ENCODE peak calls at places on chromosomes 6 and 20, in six cellular contexts. W is upper lobe of left lung, Z is colonic mucosa, N is pancreas, R is tibial nerve, E is Peyer's patch. L is an unnamed sample. For H3K36me3, the result is how much of the 10 kb centered on the place peaks cover.

GRCh38 chr6:13445005-13445743 is 42.2 kb downstream of the GFOD1 start:
- DNase-seq in W (peak), Z (peak), N (peak), R (peak), E (peak), L (no peak)

GRCh38 chr6:45687570-45687969 is 309.8 kb upstream of the SUPT3H start:
- DNase-seq in W (no peak), Z (no peak), N (no peak), R (no peak), E (no peak), L (no peak)

GRCh38 chr6:133741375-133741861 is 147.5 kb upstream of the TCF21 start:
- DNase-seq in W (no peak), Z (no peak), N (no peak), R (peak), E (no peak), L (no peak)

GRCh38 chr20:57508381-57508780 is 16.6 kb downstream of the CTCFL start:
- DNase-seq in W (no peak), Z (no peak), N (no peak), R (no peak), E (no peak), L (no peak)

GRCh38 chr6:150211700-150212615 is 69.1 kb downstream of the PPP1R14C start:
- DNase-seq in W (peak), Z (no peak), N (no peak), R (no peak), E (no peak), L (no peak)

GRCh38 chr6:168231393-168231957 is 88.1 kb downstream of the DACT2 start:
- DNase-seq in W (no peak), Z (no peak), N (no peak), R (no peak), E (no peak), L (no peak)

GRCh38 chr20:31547017-31547675 is 32.9 kb downstream of the HM13 start:
- DNase-seq in W (peak), Z (peak), N (peak), R (peak), E (peak), L (peak)

GRCh38 chr6:137763861-137764260 is 103.2 kb upstream of the TNFAIP3 start:
- DNase-seq in W (no peak), Z (no peak), N (no peak), R (no peak), E (no peak), L (peak)

GRCh38 chr6:109347779-109348178 is 34.5 kb downstream of the CD164 start:
- DNase-seq in W (no peak), Z (peak), N (no peak), R (no peak), E (peak), L (peak)

GRCh38 chr6:137728386-137729349 is 138.4 kb upstream of the TNFAIP3 start:
- DNase-seq in W (peak), Z (no peak), N (peak), R (no peak), E (no peak), L (no peak)

GRCh38 chr6:56246941-56247653 is at the start of gene COL21A1:
- DNase-seq in W (peak), Z (peak), N (peak), R (no peak), E (no peak), L (no peak)

GRCh38 chr20:36154696-36155628 is at the start of gene EPB41L1:
- DNase-seq in W (no peak), Z (no peak), N (no peak), R (no peak), E (no peak), L (no peak)

GRCh38 chr20:32830437-32830836 is 10.7 kb downstream of the MAPRE1 start:
- DNase-seq in W (peak), Z (peak), N (no peak), R (peak), E (no peak), L (no peak)

GRCh38 chr6:9204171-9204570 is 768.8 kb upstream of the SLC35B3 start:
- DNase-seq in W (no peak), Z (no peak), N (peak), R (no peak), E (no peak), L (no peak)

GRCh38 chr6:52995913-52996685 is 1.0 kb upstream of the GSTA4 start:
- DNase-seq in W (peak), Z (peak), N (peak), R (peak), E (peak), L (no peak)

GRCh38 chr6:56957856-56958255 is 2.9 kb downstream of the BEND6 start:
- DNase-seq in W (no peak), Z (no peak), N (no peak), R (no peak), E (no peak), L (no peak)

GRCh38 chr6:69887026-69887425 is 20.7 kb downstream of the COL19A1 start:
- DNase-seq in W (no peak), Z (no peak), N (no peak), R (no peak), E (no peak), L (no peak)

GRCh38 chr20:59398552-59399265 is 98.3 kb downstream of the EDN3 start:
- DNase-seq in W (no peak), Z (no peak), N (no peak), R (no peak), E (no peak), L (no peak)

GRCh38 chr20:10639762-10640556 is 33.8 kb downstream of the JAG1 start:
- DNase-seq in W (no peak), Z (no peak), N (no peak), R (no peak), E (no peak), L (no peak)

GRCh38 chr6:13234130-13234529 is 94.2 kb downstream of the TBC1D7 start:
- DNase-seq in W (no peak), Z (no peak), N (no peak), R (no peak), E (no peak), L (no peak)

GRCh38 chr20:26134606-26135005 is 438.0 kb upstream of the ZNF337 start:
- DNase-seq in W (no peak), Z (no peak), N (no peak), R (no peak), E (no peak), L (no peak)

GRCh38 chr6:13131935-13132661 is 196.2 kb downstream of the TBC1D7 start:
- DNase-seq in W (no peak), Z (no peak), N (no peak), R (no peak), E (no peak), L (no peak)

GRCh38 chr20:787827-788226 is 19.5 kb upstream of the SLC52A3 start:
- DNase-seq in W (no peak), Z (no peak), N (no peak), R (no peak), E (no peak), L (peak)

GRCh38 chr20:45339084-45339483 is 9.1 kb downstream of the SDC4 start:
- DNase-seq in W (peak), Z (peak), N (no peak), R (no peak), E (peak), L (no peak)

GRCh38 chr20:45337367-45338120 is 10.7 kb downstream of the SDC4 start:
- DNase-seq in W (peak), Z (peak), N (peak), R (no peak), E (peak), L (no peak)

GRCh38 chr20:45338121-45339030 is 9.8 kb downstream of the SDC4 start:
- DNase-seq in W (no peak), Z (no peak), N (no peak), R (no peak), E (no peak), L (no peak)

GRCh38 chr20:45339799-45340198 is 8.4 kb downstream of the SDC4 start:
- DNase-seq in W (no peak), Z (no peak), N (no peak), R (no peak), E (no peak), L (no peak)

DNA sequence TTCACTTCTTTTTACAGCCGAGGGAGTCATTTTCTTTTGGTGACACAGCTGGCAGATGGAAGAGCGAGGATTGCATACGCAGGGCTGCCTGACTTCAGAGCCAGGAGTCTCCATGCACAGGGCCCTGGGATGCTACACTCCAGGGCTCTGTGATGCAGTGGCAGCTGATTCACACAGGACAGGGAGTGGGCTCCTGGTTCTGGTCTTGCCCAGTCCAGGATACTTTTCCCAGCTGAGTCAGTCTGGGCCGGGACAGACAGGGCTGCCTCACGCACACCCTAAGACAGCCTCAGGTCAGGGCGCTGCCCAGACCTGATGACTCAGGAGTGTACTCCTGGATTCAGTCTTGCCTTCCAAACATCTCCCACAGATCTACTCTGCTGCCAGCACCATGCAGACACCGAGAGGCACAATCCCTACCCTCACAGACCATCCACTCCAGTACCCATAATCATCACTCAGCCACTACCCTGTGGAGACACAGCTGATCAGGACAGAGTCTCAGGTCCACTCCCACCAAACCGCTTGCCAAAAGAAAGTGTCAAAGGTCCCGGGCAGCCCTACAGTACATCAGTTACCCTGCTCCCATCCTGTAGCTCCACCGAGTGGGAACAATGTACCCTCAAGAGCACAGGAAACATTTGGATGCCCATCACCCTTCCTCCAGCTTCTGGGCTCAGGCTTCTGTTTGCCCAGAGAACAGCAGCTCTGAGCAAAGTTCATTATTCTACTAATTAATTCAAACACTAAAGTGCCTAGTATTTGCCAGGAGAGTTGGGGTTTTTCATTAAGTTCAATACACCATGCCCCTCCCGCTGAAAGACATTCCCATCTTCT is 11.5 kb downstream of the SDC4 start:
- DNase-seq in W (no peak), Z (peak), N (no peak), R (no peak), E (peak), L (no peak)
- H3K36me3 ChIP-seq in W (under half), Z (under half), N (under half), R (under half), E (under half), L (under half)

GRCh38 chr6:159761873-159762680 is at the start of gene ACAT2:
- DNase-seq in W (peak), Z (peak), N (peak), R (peak), E (peak), L (peak)
- H3K36me3 ChIP-seq in W (under half), Z (under half), N (under half), R (under half), E (under half), L (under half)

GRCh38 chr6:43781572-43781928 is 11.5 kb downstream of the VEGFA start:
- DNase-seq in W (no peak), Z (no peak), N (no peak), R (no peak), E (no peak), L (no peak)
- H3K36me3 ChIP-seq in W (under half), Z (under half), N (half or more), R (under half), E (half or more), L (half or more)

DNA sequence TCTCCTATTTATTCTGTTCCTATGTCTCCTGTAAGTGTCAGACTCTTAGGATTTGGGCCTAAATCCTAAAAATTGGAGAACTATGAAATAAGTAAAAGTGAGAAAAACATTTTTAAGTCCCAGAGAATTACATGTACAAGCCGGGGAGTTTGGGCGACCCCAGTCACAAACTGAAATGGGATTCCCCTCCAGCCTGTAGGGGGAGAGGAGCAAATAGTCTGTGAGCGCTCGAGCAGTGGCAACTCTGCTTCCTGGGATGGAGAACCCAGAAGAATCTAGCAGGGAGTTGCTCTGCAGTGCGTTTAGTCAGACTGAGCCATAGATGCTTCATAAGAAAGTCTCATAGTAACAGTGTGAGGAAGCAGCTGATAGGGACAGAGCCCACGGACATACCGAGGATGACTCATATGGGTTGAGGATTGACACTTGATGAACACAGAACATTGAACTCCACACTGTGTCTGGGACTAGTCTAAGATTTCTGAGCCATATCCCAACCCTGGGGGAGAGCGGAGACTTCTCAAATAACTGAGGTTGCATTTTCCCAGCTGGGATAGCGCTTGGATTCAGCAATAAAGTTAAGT is 437.2 kb downstream of the BCKDHB start:
- DNase-seq in W (no peak), Z (no peak), N (no peak), R (no peak), E (no peak), L (no peak)
- H3K36me3 ChIP-seq in W (under half), Z (under half), N (under half), R (under half), E (under half), L (under half)

GRCh38 chr6:118567974-118568373 is 19.9 kb downstream of the PLN start:
- DNase-seq in W (no peak), Z (no peak), N (no peak), R (no peak), E (no peak), L (peak)
- H3K36me3 ChIP-seq in W (under half), Z (under half), N (under half), R (under half), E (under half), L (under half)

DNA sequence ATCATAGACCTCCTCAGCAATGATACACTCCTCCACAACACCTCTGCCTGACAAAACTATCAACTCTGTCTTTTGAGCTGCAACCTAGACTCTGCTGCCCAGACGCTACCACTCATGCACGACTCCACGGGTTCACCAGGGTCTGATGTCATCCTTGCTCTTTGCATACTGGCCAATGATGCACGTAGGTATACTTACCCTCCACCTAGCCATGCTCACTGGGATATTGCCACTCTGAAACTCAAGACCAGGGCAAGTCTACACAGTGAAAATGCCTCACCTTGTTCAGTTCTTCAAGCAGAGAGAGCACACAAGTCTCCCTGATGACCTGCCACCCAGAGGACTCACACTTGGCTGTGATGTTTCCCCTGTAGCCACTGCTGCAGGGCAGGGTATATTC is 27.7 kb downstream of the ADGRF1 start:
- DNase-seq in W (no peak), Z (no peak), N (no peak), R (no peak), E (no peak), L (peak)
- H3K36me3 ChIP-seq in W (under half), Z (under half), N (under half), R (under half), E (under half), L (under half)

GRCh38 chr20:63202021-63202420 is 13.9 kb downstream of the YTHDF1 start:
- DNase-seq in W (no peak), Z (no peak), N (no peak), R (no peak), E (no peak), L (no peak)
- H3K36me3 ChIP-seq in W (under half), Z (under half), N (under half), R (under half), E (half or more), L (half or more)

DNA sequence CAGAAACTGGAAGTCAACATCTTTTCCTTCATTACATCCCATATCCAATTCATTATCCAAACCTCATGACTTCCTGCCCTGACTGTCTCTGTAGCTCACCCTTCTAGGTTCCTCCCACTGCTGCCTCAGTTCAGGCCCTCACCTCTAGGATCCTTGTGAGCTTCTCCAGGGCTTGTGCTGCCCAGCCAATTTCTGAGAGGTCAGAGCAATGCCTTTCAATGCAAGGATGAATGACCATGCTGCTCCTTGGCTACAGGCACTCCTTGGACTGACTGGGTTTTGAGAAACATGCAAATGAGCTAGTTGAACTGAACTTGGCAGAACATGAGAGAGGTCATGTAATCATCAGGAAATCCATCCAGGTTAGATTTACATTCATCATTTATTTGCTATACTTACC is 173.4 kb downstream of the KIF16B start:
- DNase-seq in W (no peak), Z (no peak), N (no peak), R (no peak), E (no peak), L (peak)
- H3K36me3 ChIP-seq in W (under half), Z (under half), N (under half), R (under half), E (under half), L (under half)

DNA sequence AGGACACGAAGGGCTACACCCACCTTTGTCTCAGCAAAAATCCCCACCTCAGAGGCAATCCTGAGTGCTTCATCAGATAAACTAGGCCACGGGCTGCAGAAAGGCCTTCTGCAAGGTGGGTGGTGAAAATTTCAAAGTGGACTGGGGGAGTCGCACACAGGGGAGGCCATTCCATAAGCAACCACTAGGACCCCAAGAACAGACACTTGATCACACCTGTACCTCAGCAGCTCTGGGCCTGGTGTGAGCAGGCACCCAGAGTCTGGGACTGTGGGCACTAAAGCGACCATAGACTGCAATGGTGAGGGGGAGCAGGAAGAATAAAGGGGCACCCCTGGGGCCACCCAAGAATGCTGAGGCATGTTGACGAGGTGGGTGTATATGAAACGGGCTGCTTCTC is 52.6 kb downstream of the SERAC1 start:
- DNase-seq in W (no peak), Z (no peak), N (no peak), R (no peak), E (no peak), L (no peak)
- H3K36me3 ChIP-seq in W (under half), Z (under half), N (under half), R (under half), E (under half), L (under half)

DNA sequence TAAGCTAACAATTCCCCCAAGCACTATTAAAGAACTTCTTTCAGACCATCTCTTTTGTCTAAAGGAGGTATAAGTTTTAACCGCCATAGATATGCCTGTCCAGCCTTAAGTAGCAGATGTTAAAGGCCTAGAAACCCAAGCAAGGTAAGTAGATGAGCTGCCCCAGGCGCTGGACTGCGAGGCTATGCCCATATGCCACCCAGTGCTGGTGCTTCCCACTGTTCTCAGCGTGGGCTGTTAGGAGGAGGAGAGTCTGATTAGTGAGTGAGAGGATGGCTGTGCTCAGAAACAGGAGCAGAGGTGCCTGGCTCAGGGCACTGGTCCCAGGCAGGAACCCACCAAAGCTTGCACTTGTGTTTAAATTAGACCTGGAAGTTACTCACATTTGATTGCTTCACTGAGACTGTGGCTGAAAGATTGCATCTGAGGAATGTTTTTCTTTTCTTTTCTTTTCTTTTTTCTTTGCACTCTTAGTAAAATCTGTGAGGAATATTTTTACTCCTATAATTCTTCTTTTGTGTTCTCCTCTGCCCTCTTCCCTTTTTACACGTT is 32.2 kb downstream of the PRPH2 start:
- DNase-seq in W (no peak), Z (no peak), N (no peak), R (no peak), E (peak), L (no peak)
- H3K36me3 ChIP-seq in W (under half), Z (under half), N (under half), R (under half), E (half or more), L (half or more)